ENCODE peak calls at places on chromosomes 6 and 20, in eight cellular contexts. G is adipocyte; W is NCI-H1105; M is stimulated activated CD8-positive, alpha-beta memory T cell treated with anti-CD3 and anti-CD28 coated beads, Interleukin-15, amount 100 ng/mL, for 4 hours; D is SK-MEL-5; H is M059J; A is T-helper 17 cell; I is mucosa of gallbladder. E is an unnamed sample.

GRCh38 chr20:48682529-48683385 is 145.0 kb downstream of the PREX1 start:
- DNase-seq in G (peak), W (peak), M (no peak), D (no peak), H (peak), A (no peak), I (peak), E (peak)

GRCh38 chr6:13486679-13487121 is 700 bp downstream of the GFOD1 start:
- DNase-seq in G (peak), W (peak), M (peak), D (peak), H (peak), A (peak), I (peak), E (peak)

GRCh38 chr6:132936641-132937040 is 122.3 kb downstream of the RPS12 start:
- DNase-seq in G (peak), W (no peak), M (no peak), D (no peak), H (no peak), A (no peak), I (no peak), E (no peak)

GRCh38 chr20:25314497-25315417 is 66.9 kb downstream of the PYGB start:
- DNase-seq in G (no peak), W (no peak), M (no peak), D (peak), H (peak), A (no peak), I (no peak), E (no peak)

GRCh38 chr20:20457392-20458126 is 89.7 kb downstream of the INSM1 start:
- DNase-seq in G (no peak), W (no peak), M (no peak), D (no peak), H (peak), A (no peak), I (no peak), E (no peak)

GRCh38 chr6:74075323-74075722 is 379.3 kb downstream of the CD109 start:
- DNase-seq in G (peak), W (no peak), M (no peak), D (peak), H (no peak), A (no peak), I (peak), E (no peak)

GRCh38 chr20:64093013-64093503 is 8.9 kb upstream of the LKAAEAR1 start:
- DNase-seq in G (no peak), W (no peak), M (no peak), D (peak), H (no peak), A (no peak), I (no peak), E (no peak)

GRCh38 chr6:127225497-127225896 is 41.2 kb upstream of the RNF146 start:
- DNase-seq in G (no peak), W (no peak), M (no peak), D (no peak), H (no peak), A (no peak), I (no peak), E (no peak)

GRCh38 chr6:49328051-49328450 is 135.0 kb downstream of the MMUT start:
- DNase-seq in G (no peak), W (no peak), M (no peak), D (no peak), H (peak), A (no peak), I (no peak), E (no peak)

GRCh38 chr6:45970326-45970725 is 45.3 kb downstream of the CLIC5 start:
- DNase-seq in G (no peak), W (no peak), M (no peak), D (no peak), H (peak), A (no peak), I (no peak), E (no peak)

GRCh38 chr6:116011520-116011919 is 49.2 kb downstream of the FRK start:
- DNase-seq in G (no peak), W (peak), M (no peak), D (no peak), H (peak), A (no peak), I (no peak), E (no peak)

GRCh38 chr20:41408131-41408789 is 41.6 kb upstream of the EMILIN3 start:
- DNase-seq in G (no peak), W (no peak), M (no peak), D (no peak), H (peak), A (no peak), I (no peak), E (no peak)

GRCh38 chr20:46512943-46513844 is at the start of gene ZNF334:
- DNase-seq in G (peak), W (peak), M (no peak), D (no peak), H (peak), A (no peak), I (peak), E (peak)

GRCh38 chr20:25623225-25623735 is 534 bp downstream of the NANP start:
- DNase-seq in G (peak), W (no peak), M (peak), D (peak), H (peak), A (peak), I (peak), E (peak)

GRCh38 chr20:46028110-46028509 is 905 bp upstream of the SLC12A5 start:
- DNase-seq in G (no peak), W (no peak), M (no peak), D (no peak), H (no peak), A (no peak), I (no peak), E (no peak)